ENCODE peak calls at places on chromosomes 1 and 21, in seven cellular contexts. One of them, this sample, is unnamed.

GRCh38 chr21:33025106-33025470 is 647 bp upstream of the OLIG2 start:
- DNase-seq in colonic mucosa: no peak
- DNase-seq in PC-3: no peak
- DNase-seq in tibial artery: no peak
- DNase-seq in GM23248: no peak
- DNase-seq in breast epithelium: no peak
- DNase-seq in neuronal stem cell: no peak
- DNase-seq in this sample: no peak

GRCh38 chr1:207084701-207085180 is 3.9 kb upstream of the C4BPB start:
- DNase-seq in colonic mucosa: peak; percentile 70
- DNase-seq in PC-3: peak; percentile 95
- DNase-seq in tibial artery: no peak
- DNase-seq in GM23248: peak; percentile 63
- DNase-seq in breast epithelium: no peak
- DNase-seq in neuronal stem cell: peak; percentile 56
- DNase-seq in this sample: peak; percentile 54

GRCh38 chr1:36775716-36776115 is 258.6 kb downstream of the GRIK3 start:
- DNase-seq in colonic mucosa: no peak
- DNase-seq in PC-3: no peak
- DNase-seq in tibial artery: no peak
- DNase-seq in GM23248: no peak
- DNase-seq in breast epithelium: no peak
- DNase-seq in neuronal stem cell: no peak
- DNase-seq in this sample: no peak

GRCh38 chr1:31843506-31843905 is 27.7 kb upstream of the SPOCD1 start:
- DNase-seq in colonic mucosa: no peak
- DNase-seq in PC-3: peak; percentile 41
- DNase-seq in tibial artery: no peak
- DNase-seq in GM23248: peak; percentile 97
- DNase-seq in breast epithelium: no peak
- DNase-seq in neuronal stem cell: no peak
- DNase-seq in this sample: no peak

GRCh38 chr1:204359474-204360255 is at the start of gene PLEKHA6:
- DNase-seq in colonic mucosa: no peak
- DNase-seq in PC-3: no peak
- DNase-seq in tibial artery: peak; percentile 78
- DNase-seq in GM23248: peak; percentile 73
- DNase-seq in breast epithelium: no peak
- DNase-seq in neuronal stem cell: no peak
- DNase-seq in this sample: peak; percentile 60

GRCh38 chr1:8423702-8424538 is 106.0 kb downstream of the SLC45A1 start:
- DNase-seq in colonic mucosa: peak; percentile 60
- DNase-seq in PC-3: peak; percentile 61
- DNase-seq in tibial artery: peak; percentile 81
- DNase-seq in GM23248: peak; percentile 78
- DNase-seq in breast epithelium: no peak
- DNase-seq in neuronal stem cell: peak; percentile 75
- DNase-seq in this sample: peak; percentile 57

GRCh38 chr1:30930631-30931173 is 22.1 kb upstream of the SDC3 start:
- DNase-seq in colonic mucosa: no peak
- DNase-seq in PC-3: no peak
- DNase-seq in tibial artery: no peak
- DNase-seq in GM23248: peak; percentile 2
- DNase-seq in breast epithelium: no peak
- DNase-seq in neuronal stem cell: no peak
- DNase-seq in this sample: no peak

GRCh38 chr21:8991968-8992621 is 1529.3 kb upstream of the TPTE start:
- DNase-seq in colonic mucosa: no peak
- DNase-seq in PC-3: peak; percentile 1
- DNase-seq in tibial artery: no peak
- DNase-seq in GM23248: no peak
- DNase-seq in breast epithelium: no peak
- DNase-seq in neuronal stem cell: no peak
- DNase-seq in this sample: no peak

GRCh38 chr1:154608522-154609294 is 722 bp upstream of the ADAR start:
- DNase-seq in colonic mucosa: peak; percentile 52
- DNase-seq in PC-3: peak; percentile 61
- DNase-seq in tibial artery: peak; percentile 75
- DNase-seq in GM23248: peak; percentile 80
- DNase-seq in breast epithelium: no peak
- DNase-seq in neuronal stem cell: peak; percentile 75
- DNase-seq in this sample: peak; percentile 26

GRCh38 chr1:46466477-46467182 is 23.0 kb upstream of the DMBX1 start:
- DNase-seq in colonic mucosa: no peak
- DNase-seq in PC-3: no peak
- DNase-seq in tibial artery: no peak
- DNase-seq in GM23248: peak; percentile 58
- DNase-seq in breast epithelium: no peak
- DNase-seq in neuronal stem cell: peak; percentile 95
- DNase-seq in this sample: no peak

GRCh38 chr1:97567000-97567749 is 353.7 kb downstream of the DPYD start:
- DNase-seq in colonic mucosa: no peak
- DNase-seq in PC-3: no peak
- DNase-seq in tibial artery: no peak
- DNase-seq in GM23248: no peak
- DNase-seq in breast epithelium: no peak
- DNase-seq in neuronal stem cell: no peak
- DNase-seq in this sample: no peak

GRCh38 chr1:27682351-27682944 is 10.5 kb upstream of the IFI6 start:
- DNase-seq in colonic mucosa: no peak
- DNase-seq in PC-3: no peak
- DNase-seq in tibial artery: no peak
- DNase-seq in GM23248: no peak
- DNase-seq in breast epithelium: no peak
- DNase-seq in neuronal stem cell: no peak
- DNase-seq in this sample: no peak

GRCh38 chr1:34918609-34919561 is 10.6 kb downstream of the DLGAP3 start:
- DNase-seq in colonic mucosa: no peak
- DNase-seq in PC-3: no peak
- DNase-seq in tibial artery: no peak
- DNase-seq in GM23248: no peak
- DNase-seq in breast epithelium: no peak
- DNase-seq in neuronal stem cell: no peak
- DNase-seq in this sample: peak; percentile 32

GRCh38 chr1:53601867-53602266 is 137.1 kb downstream of the GLIS1 start:
- DNase-seq in colonic mucosa: no peak
- DNase-seq in PC-3: no peak
- DNase-seq in tibial artery: peak; percentile 47
- DNase-seq in GM23248: no peak
- DNase-seq in breast epithelium: peak; percentile 43
- DNase-seq in neuronal stem cell: no peak
- DNase-seq in this sample: no peak

GRCh38 chr1:214332950-214333798 is 52.2 kb downstream of the SMYD2 start:
- DNase-seq in colonic mucosa: peak; percentile 52
- DNase-seq in PC-3: peak; percentile 68
- DNase-seq in tibial artery: no peak
- DNase-seq in GM23248: peak; percentile 65
- DNase-seq in breast epithelium: peak; percentile 57
- DNase-seq in neuronal stem cell: peak; percentile 54
- DNase-seq in this sample: peak; percentile 68

GRCh38 chr1:24279590-24280232 is 39.4 kb upstream of the GRHL3 start:
- DNase-seq in colonic mucosa: no peak
- DNase-seq in PC-3: peak; percentile 1
- DNase-seq in tibial artery: no peak
- DNase-seq in GM23248: no peak
- DNase-seq in breast epithelium: no peak
- DNase-seq in neuronal stem cell: no peak
- DNase-seq in this sample: no peak

GRCh38 chr21:35396655-35397054 is 347.6 kb upstream of the RUNX1 start:
- DNase-seq in colonic mucosa: no peak
- DNase-seq in PC-3: no peak
- DNase-seq in tibial artery: no peak
- DNase-seq in GM23248: no peak
- DNase-seq in breast epithelium: no peak
- DNase-seq in neuronal stem cell: no peak
- DNase-seq in this sample: no peak

DNA sequence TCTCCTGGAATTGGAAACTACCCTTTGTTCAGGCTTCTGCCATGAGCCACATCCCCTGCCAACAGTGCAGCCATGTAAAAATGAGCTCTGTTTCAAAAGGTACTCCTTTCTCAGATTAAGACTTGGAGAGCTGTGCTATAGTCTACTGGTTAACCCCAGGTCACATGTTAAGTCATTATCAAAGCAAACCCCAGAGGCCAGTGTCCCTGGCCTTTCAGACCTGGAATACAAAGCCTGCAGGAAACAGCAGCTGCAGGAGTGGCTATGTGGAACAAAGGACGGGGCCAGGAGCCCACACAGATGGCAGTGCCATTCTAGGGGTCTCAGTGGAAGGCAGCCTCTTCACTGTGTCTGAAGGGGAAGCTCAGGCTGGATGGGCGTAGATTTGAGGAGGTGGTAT is 6.8 kb downstream of the ZNF496 start:
- DNase-seq in colonic mucosa: no peak
- DNase-seq in PC-3: no peak
- DNase-seq in tibial artery: no peak
- DNase-seq in GM23248: no peak
- DNase-seq in breast epithelium: no peak
- DNase-seq in neuronal stem cell: peak; percentile 47
- DNase-seq in this sample: no peak
- H3K4me1 ChIP-seq in colonic mucosa: no peaks in the 10 kb centered on the region
- H3K4me1 ChIP-seq in PC-3: peaks cover 2% of the 10 kb centered on the region
- H3K4me1 ChIP-seq in tibial artery: no peaks in the 10 kb centered on the region
- H3K4me1 ChIP-seq in GM23248: no peaks in the 10 kb centered on the region
- H3K4me1 ChIP-seq in breast epithelium: no peaks in the 10 kb centered on the region
- H3K4me1 ChIP-seq in neuronal stem cell: peaks cover 8% of the 10 kb centered on the region
- H3K4me1 ChIP-seq in this sample: no peaks in the 10 kb centered on the region

DNA sequence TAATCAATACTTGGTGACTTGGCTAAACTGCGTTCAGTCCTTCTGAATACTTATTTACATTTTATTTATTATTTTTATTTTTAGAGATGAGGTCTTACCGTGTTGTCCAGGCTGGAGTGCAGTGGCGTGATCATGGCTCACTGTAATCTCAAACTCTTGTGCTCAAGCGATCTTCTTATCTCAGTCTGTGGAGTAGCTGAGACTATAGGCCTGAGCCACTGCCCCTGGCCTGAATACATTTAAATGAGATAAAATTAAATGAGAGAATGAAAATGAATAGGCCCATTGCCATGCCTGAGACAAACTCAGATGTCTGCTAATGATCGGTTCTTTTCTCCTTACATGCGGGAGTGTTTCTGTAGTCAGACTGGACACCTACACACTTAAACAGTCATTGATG is 86.0 kb downstream of the GALNT2 start:
- DNase-seq in colonic mucosa: no peak
- DNase-seq in PC-3: no peak
- DNase-seq in tibial artery: no peak
- DNase-seq in GM23248: no peak
- DNase-seq in breast epithelium: no peak
- DNase-seq in neuronal stem cell: no peak
- DNase-seq in this sample: no peak
- H3K27ac ChIP-seq in colonic mucosa: no peak overlapping the region
- H3K27ac ChIP-seq in PC-3: no peak overlapping the region
- H3K27ac ChIP-seq in tibial artery: no peak overlapping the region
- H3K27ac ChIP-seq in GM23248: no peak overlapping the region
- H3K27ac ChIP-seq in breast epithelium: no peak overlapping the region
- H3K27ac ChIP-seq in neuronal stem cell: no peak overlapping the region
- H3K27ac ChIP-seq in this sample: no peak overlapping the region

GRCh38 chr1:12169442-12170135 is 2.8 kb downstream of the TNFRSF1B start:
- DNase-seq in colonic mucosa: no peak
- DNase-seq in PC-3: no peak
- DNase-seq in tibial artery: no peak
- DNase-seq in GM23248: no peak
- DNase-seq in breast epithelium: no peak
- DNase-seq in neuronal stem cell: no peak
- DNase-seq in this sample: no peak

GRCh38 chr1:12167493-12168429 is 970 bp downstream of the TNFRSF1B start:
- DNase-seq in colonic mucosa: no peak
- DNase-seq in PC-3: no peak
- DNase-seq in tibial artery: no peak
- DNase-seq in GM23248: no peak
- DNase-seq in breast epithelium: no peak
- DNase-seq in neuronal stem cell: no peak
- DNase-seq in this sample: no peak

GRCh38 chr1:12166834-12167492 is at the start of gene TNFRSF1B:
- DNase-seq in colonic mucosa: peak; percentile 78
- DNase-seq in PC-3: peak; percentile 10
- DNase-seq in tibial artery: no peak
- DNase-seq in GM23248: peak; percentile 65
- DNase-seq in breast epithelium: no peak
- DNase-seq in neuronal stem cell: peak; percentile 48
- DNase-seq in this sample: peak; percentile 46

GRCh38 chr1:12170263-12170671 is 3.5 kb downstream of the TNFRSF1B start:
- DNase-seq in colonic mucosa: no peak
- DNase-seq in PC-3: no peak
- DNase-seq in tibial artery: no peak
- DNase-seq in GM23248: no peak
- DNase-seq in breast epithelium: no peak
- DNase-seq in neuronal stem cell: no peak
- DNase-seq in this sample: no peak

GRCh38 chr1:12168451-12169160 is 1.8 kb downstream of the TNFRSF1B start:
- DNase-seq in colonic mucosa: no peak
- DNase-seq in PC-3: no peak
- DNase-seq in tibial artery: no peak
- DNase-seq in GM23248: no peak
- DNase-seq in breast epithelium: no peak
- DNase-seq in neuronal stem cell: no peak
- DNase-seq in this sample: no peak
- H3K4me3 ChIP-seq in colonic mucosa: peak overlapping the region; percentile 76
- H3K4me3 ChIP-seq in PC-3: no peak overlapping the region
- H3K4me3 ChIP-seq in tibial artery: peak overlapping the region; percentile 72
- H3K4me3 ChIP-seq in GM23248: no peak overlapping the region
- H3K4me3 ChIP-seq in breast epithelium: peak overlapping the region; percentile 85
- H3K4me3 ChIP-seq in neuronal stem cell: no peak overlapping the region
- H3K4me3 ChIP-seq in this sample: no peak overlapping the region

GRCh38 chr1:111600886-111601386 is 18.7 kb upstream of the RAP1A start:
- DNase-seq in colonic mucosa: no peak
- DNase-seq in PC-3: no peak
- DNase-seq in tibial artery: no peak
- DNase-seq in GM23248: no peak
- DNase-seq in breast epithelium: no peak
- DNase-seq in neuronal stem cell: no peak
- DNase-seq in this sample: no peak

GRCh38 chr1:111602302-111602701 is 17.3 kb upstream of the RAP1A start:
- DNase-seq in colonic mucosa: no peak
- DNase-seq in PC-3: no peak
- DNase-seq in tibial artery: no peak
- DNase-seq in GM23248: no peak
- DNase-seq in breast epithelium: no peak
- DNase-seq in neuronal stem cell: no peak
- DNase-seq in this sample: no peak

GRCh38 chr1:111598534-111598933 is 21.1 kb upstream of the RAP1A start:
- DNase-seq in colonic mucosa: no peak
- DNase-seq in PC-3: no peak
- DNase-seq in tibial artery: no peak
- DNase-seq in GM23248: no peak
- DNase-seq in breast epithelium: no peak
- DNase-seq in neuronal stem cell: no peak
- DNase-seq in this sample: no peak

GRCh38 chr1:111599781-111600180 is 19.8 kb upstream of the RAP1A start:
- DNase-seq in colonic mucosa: no peak
- DNase-seq in PC-3: no peak
- DNase-seq in tibial artery: no peak
- DNase-seq in GM23248: no peak
- DNase-seq in breast epithelium: no peak
- DNase-seq in neuronal stem cell: no peak
- DNase-seq in this sample: no peak

DNA sequence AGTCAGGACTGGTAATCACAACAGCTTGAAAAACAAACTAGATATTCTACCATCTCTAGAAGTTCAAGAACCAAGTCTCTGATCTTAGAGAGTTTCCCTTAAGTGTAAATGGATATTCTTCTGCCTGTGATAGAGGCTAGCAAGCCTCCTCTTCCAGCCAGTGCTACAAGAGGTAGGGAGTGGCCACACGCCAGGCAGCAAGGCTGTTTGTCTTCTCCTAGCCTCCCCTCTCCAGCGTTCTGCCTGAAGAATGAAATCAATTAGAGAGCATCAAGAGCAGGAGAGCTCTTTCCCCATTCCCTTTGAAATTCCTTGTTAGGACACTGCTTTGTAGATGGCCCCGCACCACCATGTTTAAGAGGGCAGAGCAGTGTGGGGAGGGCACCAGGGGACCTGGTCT is 19.3 kb upstream of the RAP1A start:
- DNase-seq in colonic mucosa: no peak
- DNase-seq in PC-3: no peak
- DNase-seq in tibial artery: no peak
- DNase-seq in GM23248: no peak
- DNase-seq in breast epithelium: no peak
- DNase-seq in neuronal stem cell: no peak
- DNase-seq in this sample: no peak
- H3K4me1 ChIP-seq in colonic mucosa: no peaks in the 10 kb centered on the region
- H3K4me1 ChIP-seq in PC-3: peaks cover 11% of the 10 kb centered on the region
- H3K4me1 ChIP-seq in tibial artery: peaks cover 8% of the 10 kb centered on the region
- H3K4me1 ChIP-seq in GM23248: peaks cover 13% of the 10 kb centered on the region
- H3K4me1 ChIP-seq in breast epithelium: no peaks in the 10 kb centered on the region
- H3K4me1 ChIP-seq in neuronal stem cell: no peaks in the 10 kb centered on the region
- H3K4me1 ChIP-seq in this sample: peaks cover 16% of the 10 kb centered on the region

This sample was measured in SJSA1.